ENCODE peak calls at places on chromosome 17, in nine cellular contexts. C is HCT116, O is DND-41, R is IMR-90, V is GM23338, S is MM.1S, Q is K562, E is H9, F is fibroblast of lung. Y is an unnamed sample.
A peak's percentile ranks its signal among the peaks of the same experiment; 100 is the strongest.

GRCh38 chr17:37802712-37803416 is 58.0 kb upstream of the HNF1B start:
- DNase-seq in R (peak; percentile 80), S (no peak), V (no peak), O (no peak), E (no peak), F (peak; percentile 63), Q (no peak), C (no peak), Y (peak; percentile 89)

GRCh38 chr17:4766199-4766598 is 5.5 kb upstream of the TM4SF5 start:
- DNase-seq in R (no peak), O (no peak), C (no peak), E (no peak), V (no peak), Q (no peak), S (no peak), F (no peak), Y (peak; percentile 69)

GRCh38 chr17:58710948-58711552 is 18.6 kb downstream of the RAD51C start:
- DNase-seq in V (peak; percentile 90), S (peak; percentile 62), E (no peak), O (peak; percentile 30), C (peak; percentile 56), R (peak; percentile 69), F (peak; percentile 81), Q (peak; percentile 73), Y (peak; percentile 48)

GRCh38 chr17:45155483-45155882 is 6.2 kb upstream of the HEXIM2 start:
- DNase-seq in C (no peak), Q (no peak), O (no peak), F (no peak), R (no peak), V (no peak), S (no peak), E (no peak), Y (no peak)

GRCh38 chr17:45854209-45854608 is 9.5 kb downstream of the SPPL2C start:
- DNase-seq in V (no peak), O (no peak), F (no peak), C (no peak), Q (peak; percentile 44), R (no peak), E (no peak), S (no peak), Y (no peak)

GRCh38 chr17:4007346-4008081 is 43.3 kb upstream of the ATP2A3 start:
- DNase-seq in F (no peak), E (no peak), S (no peak), R (no peak), Q (peak; percentile 44), O (no peak), V (peak; percentile 24), C (no peak), Y (peak; percentile 48)

GRCh38 chr17:67585077-67585602 is 132.6 kb upstream of the NOL11 start:
- DNase-seq in R (peak; percentile 40), F (peak; percentile 15), O (no peak), C (no peak), S (no peak), V (no peak), E (no peak), Q (no peak), Y (no peak)

GRCh38 chr17:66964930-66965800 is 658 bp downstream of the CACNG4 start:
- DNase-seq in E (peak; percentile 90), S (no peak), V (peak; percentile 82), F (no peak), O (no peak), C (no peak), R (no peak), Q (no peak), Y (peak; percentile 90)

GRCh38 chr17:58487589-58488427 is at the start of gene HSF5:
- DNase-seq in S (no peak), O (no peak), Q (no peak), C (no peak), R (no peak), V (peak; percentile 87), E (peak; percentile 88), F (peak; percentile 3), Y (no peak)

GRCh38 chr17:74860229-74860998 is 729 bp upstream of the GRIN2C start:
- DNase-seq in E (peak; percentile 57), F (no peak), C (no peak), O (no peak), V (peak; percentile 52), S (no peak), Q (no peak), R (no peak), Y (no peak)

GRCh38 chr17:17059301-17059890 is 17.1 kb downstream of the MPRIP start:
- DNase-seq in E (peak; percentile 25), O (no peak), C (no peak), Q (no peak), S (no peak), R (no peak), F (no peak), V (no peak), Y (peak; percentile 59)

GRCh38 chr17:33978889-33979288 is 276.2 kb upstream of the CCL2 start:
- DNase-seq in F (no peak), V (no peak), O (no peak), C (no peak), R (no peak), Q (no peak), E (no peak), S (no peak), Y (no peak)

GRCh38 chr17:7570351-7570750 is 8.6 kb downstream of the SENP3 start:
- DNase-seq in F (no peak), S (no peak), Q (no peak), O (no peak), V (no peak), C (no peak), E (no peak), R (no peak), Y (no peak)

GRCh38 chr17:74778960-74779359 is 2.8 kb upstream of the NAT9 start:
- DNase-seq in O (no peak), V (no peak), Q (peak; percentile 29), S (no peak), F (peak; percentile 50), E (no peak), C (no peak), R (peak; percentile 72), Y (peak; percentile 39)

GRCh38 chr17:9647014-9647413 is 1.7 kb downstream of the USP43 start:
- DNase-seq in R (no peak), E (peak; percentile 52), Q (no peak), C (no peak), O (no peak), V (peak; percentile 73), F (no peak), S (no peak), Y (no peak)

GRCh38 chr17:48025040-48025903 is 12.3 kb downstream of the COPZ2 start:
- DNase-seq in C (peak; percentile 98), V (peak; percentile 93), R (peak; percentile 96), E (peak; percentile 98), F (peak; percentile 95), S (peak; percentile 97), O (peak; percentile 96), Q (peak; percentile 97), Y (peak; percentile 96)

GRCh38 chr17:17467021-17467420 is 9.8 kb upstream of the MED9 start:
- DNase-seq in O (no peak), F (no peak), S (no peak), R (no peak), C (no peak), V (no peak), Q (no peak), E (no peak), Y (no peak)

GRCh38 chr17:13757871-13758270 is 156.1 kb upstream of the HS3ST3A1 start:
- DNase-seq in S (no peak), Q (no peak), F (no peak), C (no peak), V (no peak), O (no peak), E (no peak), R (no peak), Y (no peak)
- H2AFZ ChIP-seq in S (no peak overlapping the region), Q (no peak overlapping the region), F (no peak overlapping the region), C (no peak overlapping the region), V (no peak overlapping the region), O (no peak overlapping the region), E (no peak overlapping the region), R (no peak overlapping the region), Y (no peak overlapping the region)

DNA sequence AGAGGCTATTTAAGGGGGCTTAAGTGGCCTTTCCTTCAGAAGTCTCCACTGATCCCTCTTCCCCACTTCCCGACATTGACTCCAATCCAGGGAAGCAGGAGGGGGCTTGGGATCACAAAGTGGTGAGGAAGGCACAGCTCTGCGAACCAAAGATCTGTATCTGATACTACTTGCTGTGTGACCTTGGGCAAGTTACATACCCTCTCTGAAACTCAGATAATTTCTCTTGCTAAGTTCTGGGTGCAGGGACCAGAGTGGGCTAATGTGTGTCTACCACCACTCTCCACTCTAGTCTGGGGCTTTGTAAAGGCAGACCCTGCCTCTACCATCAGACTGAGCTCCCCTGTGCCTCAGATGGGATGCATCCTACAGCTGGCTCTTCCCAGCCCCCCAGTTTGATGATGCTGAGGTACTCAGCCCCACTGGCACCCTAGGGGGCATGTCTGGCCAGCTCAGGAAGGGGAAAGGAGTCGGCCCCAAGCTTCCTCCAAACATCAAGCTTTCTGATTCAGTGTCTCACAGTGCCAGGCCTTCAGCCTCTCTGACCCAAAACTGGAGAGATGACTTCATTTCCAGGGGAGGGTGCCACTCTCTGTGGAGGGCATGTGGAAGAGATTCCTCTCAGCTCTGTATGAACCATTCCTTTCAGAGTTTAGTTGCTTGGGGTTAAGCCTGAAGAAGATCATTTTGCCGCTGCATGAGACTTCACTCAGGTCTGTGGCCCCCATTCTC is 10.9 kb downstream of the DLX4 start:
- DNase-seq in R (no peak), C (no peak), S (no peak), F (no peak), Q (no peak), E (no peak), V (no peak), O (no peak), Y (peak; percentile 92)
- H3K4me2 ChIP-seq in R (no peak overlapping the region), C (no peak overlapping the region), S (no peak overlapping the region), F (no peak overlapping the region), Q (no peak overlapping the region), E (no peak overlapping the region), V (no peak overlapping the region), O (no peak overlapping the region), Y (no peak overlapping the region)

GRCh38 chr17:20702692-20703091 is 123.2 kb downstream of the CDRT15L2 start:
- DNase-seq in O (no peak), F (no peak), Q (no peak), E (no peak), R (no peak), V (no peak), S (no peak), C (no peak), Y (no peak)

GRCh38 chr17:20703781-20704180 is 124.3 kb downstream of the CDRT15L2 start:
- DNase-seq in O (no peak), R (no peak), S (no peak), F (no peak), Q (no peak), E (no peak), V (no peak), C (no peak), Y (no peak)

GRCh38 chr17:20706752-20707372 is 127.3 kb downstream of the CDRT15L2 start:
- DNase-seq in C (no peak), F (no peak), S (no peak), E (no peak), V (no peak), O (no peak), R (no peak), Q (no peak), Y (peak; percentile 21)
- H2AFZ ChIP-seq in C (no peak overlapping the region), F (no peak overlapping the region), S (no peak overlapping the region), E (no peak overlapping the region), V (no peak overlapping the region), O (no peak overlapping the region), R (peak overlapping the region; percentile 33), Q (no peak overlapping the region), Y (no peak overlapping the region)

GRCh38 chr17:43842975-43843325 is 4.0 kb upstream of the CD300LG start:
- DNase-seq in C (no peak), R (no peak), E (no peak), F (no peak), Q (no peak), S (no peak), V (no peak), O (no peak), Y (no peak)
- H3K4me2 ChIP-seq in C (peak overlapping the region; percentile 40), R (no peak overlapping the region), E (no peak overlapping the region), F (no peak overlapping the region), Q (peak overlapping the region; percentile 68), S (no peak overlapping the region), V (no peak overlapping the region), O (no peak overlapping the region), Y (no peak overlapping the region)

Y was measured in osteoblast.